ENCODE peak calls at places on chromosome 14, in six cellular contexts. W is kidney glomerular epithelial cell, Z is NCI-H460, P is amniotic epithelial cell, X is NCI-H510A, B is GM12864. E is an unnamed sample.

GRCh38 chr14:22898302-22898894 is 15.4 kb downstream of the REM2 start:
- DNase-seq in B (no peak), W (peak; percentile 88), P (peak; percentile 89), Z (no peak), X (no peak), E (no peak)

GRCh38 chr14:93402951-93403350 is 27.8 kb upstream of the UNC79 start:
- DNase-seq in B (no peak), W (no peak), Z (no peak), X (no peak), P (no peak), E (no peak)

GRCh38 chr14:72154645-72155378 is 222.6 kb downstream of the RGS6 start:
- DNase-seq in B (no peak), Z (no peak), W (no peak), P (no peak), X (no peak), E (no peak)

GRCh38 chr14:21107360-21107781 is 6.5 kb downstream of the TMEM253 start:
- DNase-seq in Z (peak; percentile 88), X (no peak), P (peak; percentile 12), B (no peak), W (peak; percentile 31), E (no peak)

GRCh38 chr14:34324363-34324795 is 137.7 kb downstream of the SPTSSA start:
- DNase-seq in B (no peak), Z (peak; percentile 38), X (no peak), W (no peak), P (peak; percentile 18), E (peak; percentile 58)

GRCh38 chr14:58638231-58639205 is 756 bp downstream of the DACT1 start:
- DNase-seq in W (peak; percentile 34), P (no peak), B (no peak), Z (no peak), X (no peak), E (no peak)

GRCh38 chr14:102584871-102585869 is 7.3 kb upstream of the RCOR1 start:
- DNase-seq in P (peak; percentile 58), X (no peak), Z (peak; percentile 54), W (no peak), B (no peak), E (no peak)

GRCh38 chr14:44149597-44149996 is 357.5 kb downstream of the FSCB start:
- DNase-seq in X (no peak), B (no peak), Z (peak; percentile 28), W (peak; percentile 25), P (peak; percentile 16), E (peak; percentile 36)

GRCh38 chr14:23494223-23494622 is 24.7 kb downstream of the NGDN start:
- DNase-seq in W (no peak), Z (no peak), X (no peak), B (no peak), P (peak; percentile 95), E (no peak)